ENCODE peak calls at places on chromosome 19, in eight cellular contexts. E is A549, Q is adrenal gland, H is stomach, J is prostate gland, M is IMR-90, Z is esophagus squamous epithelium, C is transverse colon. A is an unnamed sample.

GRCh38 chr19:55528030-55528801 is 8.7 kb downstream of the SBK2 start:
- DNase-seq in Z (no peak), C (no peak), H (no peak), Q (no peak), M (peak), E (peak), J (no peak), A (no peak)

GRCh38 chr19:29089315-29089855 is 123.6 kb downstream of the UQCRFS1 start:
- DNase-seq in Q (no peak), H (no peak), C (no peak), M (no peak), Z (no peak), E (no peak), J (no peak), A (no peak)

GRCh38 chr19:3027292-3027691 is 1.8 kb downstream of the TLE2 start:
- DNase-seq in J (no peak), Z (no peak), Q (no peak), E (no peak), C (no peak), M (no peak), H (no peak), A (no peak)

GRCh38 chr19:55398200-55398947 is 9.2 kb downstream of the UBE2S start:
- DNase-seq in C (no peak), H (no peak), Q (no peak), J (no peak), E (no peak), M (no peak), Z (no peak), A (peak)

GRCh38 chr19:7732045-7732444 is at the start of gene CLEC4G:
- DNase-seq in M (no peak), J (no peak), Q (no peak), C (no peak), Z (no peak), E (no peak), H (no peak), A (no peak)

GRCh38 chr19:46789371-46789770 is 977 bp upstream of the SLC1A5 start:
- DNase-seq in Q (no peak), J (no peak), H (no peak), M (no peak), Z (no peak), C (no peak), E (no peak), A (no peak)

GRCh38 chr19:12987781-12988180 is 7.5 kb upstream of the NFIX start:
- DNase-seq in J (no peak), M (no peak), Z (no peak), C (no peak), E (no peak), Q (no peak), H (no peak), A (no peak)

GRCh38 chr19:58429745-58430144 is 10.2 kb downstream of the ZNF132 start:
- DNase-seq in H (no peak), J (no peak), C (no peak), E (no peak), Z (no peak), M (peak), Q (no peak), A (no peak)

GRCh38 chr19:36030264-36031148 is 2.2 kb downstream of the CLIP3 start:
- DNase-seq in M (peak), J (no peak), C (no peak), Q (no peak), H (no peak), Z (no peak), E (peak), A (no peak)

GRCh38 chr19:480016-480855 is 16.1 kb upstream of the MADCAM1 start:
- DNase-seq in Z (no peak), H (peak), J (peak), E (peak), M (no peak), C (peak), Q (peak), A (peak)

GRCh38 chr19:7926021-7926726 is at the start of gene CTXN1:
- DNase-seq in J (peak), Z (no peak), H (peak), Q (peak), C (peak), M (no peak), E (peak), A (peak)

GRCh38 chr19:11261902-11262839 is at the start of gene DOCK6:
- DNase-seq in J (no peak), E (no peak), Q (no peak), H (peak), M (no peak), Z (no peak), C (peak), A (peak)

GRCh38 chr19:11263726-11264125 is 1.4 kb upstream of the DOCK6 start:
- DNase-seq in E (no peak), Z (no peak), H (no peak), J (no peak), Q (no peak), C (no peak), M (no peak), A (no peak)

GRCh38 chr19:11264452-11265176 is 2.3 kb upstream of the DOCK6 start:
- DNase-seq in H (peak), Q (peak), Z (no peak), E (peak), C (peak), J (peak), M (no peak), A (peak)

GRCh38 chr19:11260996-11261395 is 1.3 kb downstream of the DOCK6 start:
- DNase-seq in H (no peak), J (no peak), M (no peak), Z (no peak), C (no peak), Q (no peak), E (no peak), A (no peak)

GRCh38 chr19:11261431-11261901 is 858 bp downstream of the DOCK6 start:
- DNase-seq in E (no peak), H (no peak), Q (no peak), Z (no peak), J (no peak), C (no peak), M (no peak), A (no peak)
- H3K27ac ChIP-seq in E (peak), H (peak), Q (peak), Z (peak), J (peak), C (peak), M (peak), A (peak)

DNA sequence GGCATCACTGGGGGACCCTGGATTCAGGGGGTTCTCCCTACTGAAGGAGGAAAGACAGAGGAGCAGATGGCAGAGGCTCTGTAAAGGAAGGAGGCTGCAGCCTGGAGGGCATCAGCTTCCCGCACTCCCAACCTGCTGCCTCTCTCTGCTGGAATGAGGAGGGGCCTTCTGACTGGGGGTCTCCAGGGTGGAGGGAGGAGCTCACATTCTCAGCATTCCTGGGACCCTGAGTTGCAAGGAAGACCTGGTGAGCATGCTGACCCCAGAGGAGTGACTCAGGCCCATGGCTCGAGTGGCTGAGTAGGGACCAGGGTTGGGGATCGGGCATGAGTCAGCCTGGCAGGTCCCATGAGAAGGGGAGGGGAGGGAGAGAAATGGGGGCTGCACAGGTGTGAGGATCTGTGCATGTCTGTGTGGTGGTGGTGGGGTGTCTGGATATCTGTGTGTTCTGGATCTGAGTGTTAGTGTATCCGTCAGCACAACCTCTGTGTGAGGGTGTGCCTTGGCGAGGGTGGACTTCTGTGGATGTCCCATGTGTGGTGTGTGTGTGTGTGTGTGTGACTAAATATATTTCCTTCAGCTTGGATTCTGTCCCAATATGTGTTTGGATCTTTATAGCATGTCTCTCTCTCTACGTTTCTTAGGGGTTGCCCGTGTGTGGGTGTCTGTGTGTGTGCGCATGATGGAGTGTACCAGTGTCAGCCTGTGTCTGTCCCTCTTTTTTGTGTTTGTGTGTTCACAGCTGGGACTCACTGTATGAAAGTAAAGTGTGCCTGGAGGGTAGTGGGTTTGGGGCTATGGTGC is 4.6 kb downstream of the AXL start:
- DNase-seq in Q (peak), Z (no peak), J (no peak), M (peak), E (peak), H (no peak), C (no peak), A (no peak)
- H3K4me3 ChIP-seq in Q (no peak), Z (no peak), J (no peak), M (peak), E (peak), H (no peak), C (no peak), A (no peak)

DNA sequence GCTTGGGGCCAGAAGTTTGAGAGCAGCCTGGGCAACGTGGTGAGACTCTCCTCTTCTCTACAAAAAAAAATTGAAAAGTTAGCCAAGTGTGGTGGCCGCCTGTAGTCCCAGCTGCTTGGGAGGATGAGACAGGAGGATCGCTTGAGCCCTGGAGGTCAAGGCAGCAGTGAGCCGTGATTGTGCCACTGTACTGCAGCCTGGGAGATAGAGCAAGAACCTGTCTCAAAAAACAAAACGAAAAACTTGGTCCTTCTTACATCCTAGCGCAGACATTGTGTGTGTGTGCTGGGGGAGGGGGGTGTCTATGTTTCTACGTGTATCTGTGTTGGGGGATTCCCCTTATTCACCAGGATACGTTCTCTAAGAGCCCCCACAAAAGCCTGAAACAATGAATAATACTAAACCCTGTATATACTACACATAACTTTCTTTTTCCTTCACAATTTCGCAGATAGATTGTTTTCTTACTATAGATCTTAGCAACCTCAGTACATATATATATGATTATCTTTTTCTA is 7.9 kb downstream of the AXL start:
- DNase-seq in M (no peak), Q (no peak), J (no peak), E (no peak), Z (no peak), C (no peak), H (no peak), A (no peak)
- H3K27ac ChIP-seq in M (peak), Q (peak), J (peak), E (peak), Z (peak), C (peak), H (peak), A (peak)

DNA sequence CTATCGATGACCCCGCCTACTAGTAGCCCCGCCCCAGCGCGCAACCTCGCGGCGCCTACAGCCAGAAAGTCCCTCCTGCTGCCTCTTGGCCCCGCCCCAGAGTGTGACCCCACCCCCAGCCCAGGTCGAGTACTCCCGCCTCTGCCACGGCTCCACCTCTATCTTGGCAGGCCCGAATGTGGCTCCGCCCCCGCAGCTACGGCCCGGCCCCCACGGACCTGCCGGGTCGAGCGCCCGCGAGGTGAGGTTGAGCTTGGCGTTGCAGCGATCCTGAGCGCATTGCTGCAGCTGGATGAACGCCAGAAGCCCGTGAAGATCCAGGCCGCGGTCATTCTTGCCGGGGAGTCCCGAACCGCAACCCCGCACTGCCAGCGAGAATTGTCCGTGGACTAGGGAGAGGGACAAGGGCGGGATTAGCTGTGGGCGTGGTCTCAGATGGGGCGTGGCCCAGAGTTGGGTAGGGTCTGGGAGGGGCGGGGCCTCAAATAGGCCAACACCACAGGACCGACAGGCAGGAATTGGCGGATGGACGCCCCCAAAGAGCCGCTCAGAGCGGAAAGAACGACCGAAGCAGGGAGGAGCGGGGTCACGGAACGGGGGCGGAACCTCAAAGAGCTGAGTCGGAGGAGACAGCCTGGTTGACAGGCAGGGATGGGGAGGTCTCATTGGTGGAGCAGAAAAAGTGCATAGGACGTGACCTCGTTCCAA is 1.9 kb downstream of the LYPD3 start:
- DNase-seq in E (peak), M (peak), C (peak), Q (peak), J (peak), Z (peak), H (peak), A (peak)
- H3K4me3 ChIP-seq in E (peak), M (peak), C (peak), Q (peak), J (peak), Z (peak), H (peak), A (peak)

DNA sequence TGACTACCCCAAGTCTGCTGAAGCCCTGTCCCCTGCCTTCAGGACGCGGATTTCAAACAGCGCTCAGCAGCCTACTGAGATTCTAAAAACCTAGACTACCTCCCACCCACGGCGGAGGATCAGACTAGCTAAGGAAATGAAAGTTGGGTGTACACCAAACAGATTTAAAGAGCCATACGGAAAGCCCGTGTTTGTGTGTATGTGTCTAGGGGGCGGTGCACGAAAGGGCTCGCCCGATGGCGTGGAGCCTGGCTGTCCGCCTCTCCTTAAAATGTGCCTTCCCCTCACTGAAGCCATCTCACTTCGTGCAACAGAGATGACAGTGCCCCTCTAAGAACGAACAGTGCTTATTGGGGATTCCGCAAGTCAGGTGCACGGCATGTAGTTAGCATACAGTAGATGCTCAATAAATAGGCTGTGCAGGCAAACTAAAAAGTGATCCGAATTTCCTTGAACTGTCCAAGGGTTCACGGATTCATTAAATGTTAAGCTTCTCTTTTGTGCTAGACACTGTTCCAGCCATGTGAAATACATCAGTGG is 639 bp downstream of the LENG1 start:
- DNase-seq in M (peak), E (no peak), Q (no peak), H (no peak), Z (no peak), C (no peak), J (no peak), A (no peak)
- H3K27ac ChIP-seq in M (peak), E (peak), Q (peak), H (peak), Z (peak), C (peak), J (peak), A (peak)

GRCh38 chr19:50607388-50607787 is 32.3 kb downstream of the SYT3 start:
- DNase-seq in E (no peak), H (no peak), J (no peak), Z (no peak), M (no peak), Q (no peak), C (no peak), A (no peak)
- H3K4me3 ChIP-seq in E (peak), H (no peak), J (no peak), Z (no peak), M (no peak), Q (no peak), C (no peak), A (no peak)

GRCh38 chr19:4388171-4389063 is 11.9 kb downstream of the SH3GL1 start:
- DNase-seq in E (no peak), M (no peak), Z (no peak), Q (peak), H (peak), C (no peak), J (peak), A (no peak)

GRCh38 chr19:4390862-4391693 is 9.3 kb downstream of the SH3GL1 start:
- DNase-seq in M (no peak), Q (no peak), J (peak), C (no peak), Z (no peak), E (no peak), H (no peak), A (no peak)

GRCh38 chr19:4389064-4389375 is 11.3 kb downstream of the SH3GL1 start:
- DNase-seq in E (no peak), C (no peak), Z (no peak), J (no peak), M (no peak), Q (no peak), H (no peak), A (no peak)

GRCh38 chr19:4390017-4390861 is 10.1 kb downstream of the SH3GL1 start:
- DNase-seq in M (peak), H (no peak), Z (no peak), J (no peak), E (no peak), Q (peak), C (peak), A (no peak)

GRCh38 chr19:4389511-4390016 is 10.8 kb downstream of the SH3GL1 start:
- DNase-seq in J (no peak), M (no peak), H (no peak), C (no peak), E (no peak), Q (no peak), Z (no peak), A (no peak)
- H3K27ac ChIP-seq in J (peak), M (peak), H (peak), C (peak), E (no peak), Q (peak), Z (peak), A (peak)

GRCh38 chr19:51901860-51902259 is 3.0 kb downstream of the ZNF649 start:
- DNase-seq in Z (no peak), C (no peak), H (no peak), J (no peak), E (no peak), M (no peak), Q (no peak), A (no peak)
- H3K4me3 ChIP-seq in Z (no peak), C (no peak), H (no peak), J (no peak), E (no peak), M (no peak), Q (no peak), A (no peak)

A was measured in upper lobe of right lung.